ENCODE peak calls at places on chromosome 2, in nine cellular contexts. Q, F, T, O, L, X, Z, B and H are unnamed samples. For H3K4me1 and H3K9me3, the result is how much of the 10 kb centered on the place peaks cover.

GRCh38 chr2:24969784-24970183 is 2.0 kb downstream of the DNAJC27 start:
- DNase-seq in Z (no peak), O (no peak), B (no peak), F (no peak), L (no peak), X (no peak), Q (no peak), T (no peak), H (no peak)

GRCh38 chr2:135948642-135949355 is 36.6 kb downstream of the DARS1 start:
- DNase-seq in T (no peak), F (no peak), Q (no peak), X (no peak), B (peak), L (peak), O (no peak), Z (no peak), H (no peak)

GRCh38 chr2:68336192-68336591 is 16.4 kb upstream of the CNRIP1 start:
- DNase-seq in L (peak), O (no peak), Z (no peak), T (no peak), F (no peak), Q (no peak), B (no peak), X (no peak), H (no peak)

GRCh38 chr2:29228947-29229346 is 113.7 kb downstream of the CLIP4 start:
- DNase-seq in T (no peak), L (no peak), Q (no peak), O (no peak), Z (peak), F (no peak), B (no peak), X (no peak), H (no peak)

GRCh38 chr2:130936451-130936850 is 99.7 kb downstream of the ARHGEF4 start:
- DNase-seq in Z (no peak), L (no peak), Q (no peak), T (no peak), B (no peak), F (no peak), X (no peak), O (no peak), H (no peak)

GRCh38 chr2:10768063-10768507 is 44.5 kb downstream of the PDIA6 start:
- DNase-seq in L (no peak), O (peak), Q (no peak), B (no peak), Z (peak), F (no peak), X (no peak), T (no peak), H (no peak)

GRCh38 chr2:9231291-9232165 is 24.9 kb downstream of the ASAP2 start:
- DNase-seq in B (no peak), Z (no peak), L (no peak), F (no peak), X (no peak), T (peak), Q (no peak), O (no peak), H (no peak)

GRCh38 chr2:143251680-143252079 is 122.5 kb downstream of the ARHGAP15 start:
- DNase-seq in F (no peak), Z (no peak), T (no peak), L (no peak), O (no peak), B (no peak), Q (no peak), X (no peak), H (no peak)

GRCh38 chr2:217065695-217066405 is 206.0 kb upstream of the TNP1 start:
- DNase-seq in X (no peak), F (no peak), T (no peak), Q (no peak), O (no peak), Z (no peak), B (no peak), L (no peak), H (no peak)

GRCh38 chr2:62321890-62322289 is 126.0 kb downstream of the B3GNT2 start:
- DNase-seq in F (no peak), Q (no peak), X (no peak), B (no peak), L (no peak), O (no peak), T (no peak), Z (no peak), H (no peak)

GRCh38 chr2:167783266-167784070 is 463.9 kb downstream of the STK39 start:
- DNase-seq in F (no peak), B (no peak), X (no peak), Q (no peak), O (no peak), T (no peak), L (no peak), Z (no peak), H (peak)

GRCh38 chr2:224565452-224566035 is 19.6 kb downstream of the CUL3 start:
- DNase-seq in O (no peak), F (no peak), L (no peak), Q (no peak), X (no peak), Z (no peak), B (no peak), T (no peak), H (no peak)

GRCh38 chr2:148607553-148607952 is 37.0 kb upstream of the EPC2 start:
- DNase-seq in B (no peak), L (no peak), Z (no peak), X (no peak), T (no peak), F (no peak), O (no peak), Q (no peak), H (no peak)

GRCh38 chr2:178807227-178808008 is at the start of gene TTN:
- DNase-seq in Q (no peak), X (no peak), Z (no peak), T (no peak), L (no peak), F (no peak), B (no peak), O (peak), H (peak)

GRCh38 chr2:218962859-218963492 is 3.5 kb downstream of the CDK5R2 start:
- DNase-seq in Q (peak), T (peak), Z (no peak), F (peak), X (no peak), O (no peak), L (peak), B (peak), H (peak)

GRCh38 chr2:163191372-163191771 is 352.8 kb upstream of the KCNH7 start:
- DNase-seq in T (no peak), B (no peak), O (no peak), X (no peak), F (peak), Z (no peak), Q (peak), L (peak), H (peak)

GRCh38 chr2:239671916-239672849 is 271.4 kb upstream of the HDAC4 start:
- DNase-seq in F (no peak), X (no peak), L (no peak), B (no peak), Q (no peak), O (no peak), T (no peak), Z (no peak), H (no peak)

GRCh38 chr2:66748939-66749338 is 314.0 kb downstream of the MEIS1 start:
- DNase-seq in Z (no peak), F (no peak), T (no peak), O (no peak), Q (no peak), L (no peak), X (no peak), B (no peak), H (no peak)

GRCh38 chr2:64711260-64711659 is 57.5 kb upstream of the SERTAD2 start:
- DNase-seq in Q (no peak), T (no peak), L (no peak), B (no peak), O (no peak), X (no peak), Z (no peak), F (no peak), H (no peak)

GRCh38 chr2:50347355-50348044 is 684.4 kb downstream of the NRXN1 start:
- DNase-seq in T (no peak), F (no peak), L (no peak), O (no peak), Q (no peak), X (no peak), B (no peak), Z (peak), H (no peak)

GRCh38 chr2:144572977-144573376 is 53.1 kb upstream of the ZEB2 start:
- DNase-seq in L (no peak), Q (no peak), X (no peak), Z (no peak), O (no peak), T (no peak), F (no peak), B (no peak), H (no peak)

GRCh38 chr2:118980022-118980421 is 38.0 kb downstream of the MARCO start:
- DNase-seq in Q (no peak), F (no peak), O (no peak), L (no peak), T (no peak), X (no peak), Z (no peak), B (no peak), H (no peak)

GRCh38 chr2:209351636-209352035 is 72.2 kb upstream of the MAP2 start:
- DNase-seq in B (no peak), Q (no peak), O (no peak), F (no peak), X (no peak), T (no peak), Z (no peak), L (no peak), H (no peak)

GRCh38 chr2:219086215-219086614 is 25.5 kb upstream of the IHH start:
- DNase-seq in Q (no peak), T (no peak), Z (no peak), X (no peak), O (no peak), B (no peak), F (no peak), L (no peak), H (no peak)

DNA sequence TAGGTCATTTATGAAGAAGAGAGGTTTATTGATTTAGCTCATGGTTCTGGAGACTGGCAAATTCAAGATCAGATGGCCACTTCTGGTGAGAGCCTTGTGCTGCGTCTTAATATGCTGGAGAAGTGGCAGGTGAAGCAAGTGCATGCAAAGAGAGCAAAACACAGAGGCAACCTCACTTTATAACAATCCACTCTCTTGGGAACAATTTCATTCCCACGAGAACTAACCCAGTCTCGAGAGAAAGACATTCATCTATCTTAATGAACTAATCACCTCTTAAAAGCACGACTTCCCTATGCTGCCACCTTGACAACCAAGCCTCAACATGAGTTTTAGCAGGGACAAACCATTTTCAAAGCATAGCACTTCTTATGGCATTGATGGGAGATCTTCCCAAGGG is 186.5 kb upstream of the RASGRP3 start:
- DNase-seq in X (no peak), L (no peak), F (no peak), Z (no peak), Q (no peak), T (no peak), B (no peak), O (no peak), H (no peak)
- H3K4me1 ChIP-seq in X (under half), L (under half), F (under half), Z (under half), Q (under half), T (under half), B (under half), O (under half), H (under half)

DNA sequence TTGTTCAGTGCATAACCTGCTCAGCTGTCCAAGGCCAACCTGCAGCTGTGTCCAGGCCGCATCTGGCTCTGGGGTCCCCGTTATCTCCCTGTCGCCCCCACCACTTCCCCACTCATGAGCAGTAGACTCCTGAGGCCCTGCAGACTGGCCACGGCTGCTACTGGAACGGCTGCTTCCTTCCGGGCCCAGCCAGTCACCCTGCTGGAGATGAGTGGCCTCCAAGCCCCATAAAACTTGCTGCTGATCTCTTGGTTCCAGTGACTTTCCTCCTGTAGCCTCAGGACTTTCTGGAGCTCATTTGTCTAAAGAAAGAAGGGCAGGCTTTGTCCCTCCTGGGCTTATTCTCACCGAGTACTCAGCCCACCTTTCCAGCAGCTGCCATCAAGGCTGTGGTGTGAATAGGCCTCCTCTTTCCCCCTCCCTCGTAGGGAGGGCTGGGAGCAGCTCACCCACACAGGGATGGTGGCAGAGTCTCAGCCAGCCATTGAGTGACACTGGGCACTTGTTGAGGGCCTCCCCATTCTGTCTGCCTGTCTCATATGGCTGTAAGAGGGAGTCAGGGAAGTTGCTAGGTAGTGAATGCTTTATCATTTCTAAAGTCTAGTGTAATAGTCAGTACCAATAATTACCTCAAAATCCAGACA is 257.3 kb downstream of the MYCN start:
- DNase-seq in X (no peak), Z (no peak), L (no peak), F (no peak), B (no peak), O (no peak), Q (no peak), T (no peak), H (no peak)
- H3K9me3 ChIP-seq in X (under half), Z (under half), L (under half), F (under half), B (under half), O (under half), Q (under half), T (under half), H (under half)

GRCh38 chr2:180006781-180007579 is at the start of gene CWC22:
- DNase-seq in B (peak), Q (peak), X (peak), Z (peak), F (peak), L (peak), T (peak), O (peak), H (peak)
- TF ChIP-seq POLR2A in B (peak), Q (peak), X (no peak), Z (no peak), F (no peak), L (peak), T (peak), O (no peak), H (no peak)

GRCh38 chr2:197306691-197307030 is 3.9 kb downstream of the ANKRD44 start:
- DNase-seq in F (peak), B (no peak), T (peak), L (no peak), Q (no peak), X (no peak), Z (no peak), O (peak), H (peak)
- H3K4me1 ChIP-seq in F (half or more), B (under half), T (under half), L (under half), Q (under half), X (under half), Z (half or more), O (under half), H (under half)